ENCODE peak calls at places on chromosomes 3 and 15, in eight cellular contexts. W is PC-9; P is CD8-positive, alpha-beta T cell; T is CD8-positive, alpha-beta memory T cell; R is ovary; C is astrocyte; Z is brain microvascular endothelial cell; X is A549. S is an unnamed sample.

GRCh38 chr3:61663728-61664492 is 102.5 kb downstream of the PTPRG start:
- DNase-seq in C (peak; percentile 96), X (peak; percentile 36), Z (peak; percentile 91), W (peak; percentile 59), R (no peak), P (no peak), T (no peak), S (peak; percentile 12)

GRCh38 chr3:115255197-115255585 is 108.1 kb upstream of the ZBTB20 start:
- DNase-seq in X (no peak), P (no peak), Z (no peak), W (no peak), C (no peak), T (no peak), R (no peak), S (no peak)

GRCh38 chr3:145882416-145882815 is 278.6 kb downstream of the PLOD2 start:
- DNase-seq in Z (peak; percentile 38), R (no peak), X (no peak), C (peak; percentile 26), P (no peak), W (no peak), T (no peak), S (no peak)

GRCh38 chr3:139917226-139917785 is 17.7 kb upstream of the CLSTN2 start:
- DNase-seq in R (no peak), P (no peak), T (no peak), Z (no peak), X (no peak), W (no peak), C (no peak), S (no peak)

GRCh38 chr15:77784361-77785292 is 151.9 kb upstream of the LINGO1 start:
- DNase-seq in W (peak; percentile 24), P (no peak), Z (peak; percentile 4), C (no peak), R (no peak), T (no peak), X (peak; percentile 64), S (no peak)

GRCh38 chr15:76752549-76752948 is 152.6 kb downstream of the SCAPER start:
- DNase-seq in C (no peak), R (no peak), P (no peak), Z (no peak), T (no peak), W (no peak), X (no peak), S (no peak)

GRCh38 chr3:134799393-134799792 is 4.3 kb downstream of the EPHB1 start:
- DNase-seq in X (no peak), W (no peak), Z (no peak), C (peak; percentile 6), R (no peak), P (no peak), T (no peak), S (no peak)

GRCh38 chr15:39466428-39466827 is 114.5 kb upstream of the THBS1 start:
- DNase-seq in X (no peak), Z (no peak), P (no peak), R (peak; percentile 44), W (no peak), C (no peak), T (no peak), S (no peak)

GRCh38 chr3:168093229-168093628 is 2.5 kb downstream of the GOLIM4 start:
- DNase-seq in R (no peak), Z (no peak), P (no peak), X (no peak), W (no peak), C (no peak), T (no peak), S (no peak)

GRCh38 chr3:187185759-187186158 is 11.5 kb upstream of the RTP1 start:
- DNase-seq in T (no peak), X (no peak), C (no peak), R (no peak), Z (no peak), W (no peak), P (no peak), S (no peak)

GRCh38 chr3:18444597-18445420 is 19.7 kb upstream of the SATB1 start:
- DNase-seq in Z (no peak), T (peak; percentile 64), X (peak; percentile 35), P (peak; percentile 87), W (peak; percentile 75), C (no peak), R (peak; percentile 68), S (no peak)

GRCh38 chr3:179309225-179310109 is 13.4 kb upstream of the ZNF639 start:
- DNase-seq in Z (no peak), T (no peak), C (no peak), P (no peak), W (no peak), R (no peak), X (no peak), S (no peak)

GRCh38 chr15:63553388-63553791 is 43.8 kb upstream of the FBXL22 start:
- DNase-seq in W (no peak), C (peak; percentile 100), X (no peak), P (no peak), R (no peak), T (no peak), Z (peak; percentile 95), S (peak; percentile 75)

GRCh38 chr3:169041677-169042171 is 621.8 kb downstream of the MECOM start:
- DNase-seq in R (no peak), P (no peak), T (no peak), C (peak; percentile 76), Z (peak; percentile 18), W (no peak), X (peak; percentile 40), S (no peak)

GRCh38 chr15:41568350-41569017 is 9.5 kb downstream of the TYRO3 start:
- DNase-seq in P (no peak), X (peak; percentile 20), W (no peak), R (peak; percentile 80), C (no peak), Z (no peak), T (no peak), S (no peak)

GRCh38 chr3:72010044-72010443 is 225.1 kb upstream of the PROK2 start:
- DNase-seq in R (no peak), C (no peak), T (no peak), Z (no peak), W (no peak), X (no peak), P (no peak), S (no peak)

GRCh38 chr3:125072310-125072709 is 16.5 kb upstream of the HEG1 start:
- DNase-seq in R (no peak), X (no peak), W (no peak), Z (no peak), T (no peak), C (peak; percentile 67), P (no peak), S (no peak)

DNA sequence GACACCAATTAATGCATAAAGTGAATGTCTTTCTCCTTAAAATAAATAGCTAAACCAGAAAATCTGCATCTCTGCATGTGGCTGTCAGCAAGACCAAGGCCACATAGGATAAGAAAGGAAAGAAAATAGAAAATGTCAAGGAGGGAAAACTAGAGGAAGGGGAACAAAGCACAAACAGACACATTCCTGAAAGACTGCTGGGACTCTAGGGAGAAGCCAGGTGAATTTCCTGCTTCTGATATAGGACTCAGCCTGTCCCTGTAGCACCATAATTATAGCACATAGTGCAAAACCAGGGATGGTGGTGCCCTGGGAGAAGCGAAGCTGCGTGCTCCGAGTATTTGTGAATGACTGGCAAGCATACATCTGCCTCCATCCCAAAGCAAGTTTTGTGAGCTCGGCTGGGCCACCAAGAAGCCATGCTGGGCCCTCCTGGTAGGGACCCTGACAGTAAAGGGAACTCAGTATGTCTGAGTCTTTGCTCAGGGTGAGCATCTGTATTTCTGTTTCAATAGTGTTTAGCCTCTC is 14.2 kb downstream of the FSTL1 start:
- DNase-seq in W (no peak), Z (no peak), R (no peak), X (no peak), C (no peak), P (no peak), T (no peak), S (no peak)
- H3K27ac ChIP-seq in W (peak overlapping the region; percentile 93), Z (peak overlapping the region; percentile 76), R (no peak overlapping the region), X (peak overlapping the region; percentile 78), C (peak overlapping the region; percentile 90), P (no peak overlapping the region), T (no peak overlapping the region), S (peak overlapping the region; percentile 81)

GRCh38 chr3:45966969-45967640 is 23.8 kb downstream of the CXCR6 start:
- DNase-seq in C (no peak), X (no peak), R (no peak), P (no peak), Z (no peak), W (no peak), T (no peak), S (no peak)
- H3K27ac ChIP-seq in C (no peak overlapping the region), X (no peak overlapping the region), R (no peak overlapping the region), P (no peak overlapping the region), Z (no peak overlapping the region), W (no peak overlapping the region), T (peak overlapping the region; percentile 7), S (no peak overlapping the region)

GRCh38 chr15:75606026-75606425 is 19.5 kb downstream of the SNUPN start:
- DNase-seq in T (no peak), R (no peak), P (no peak), X (no peak), W (no peak), Z (no peak), C (no peak), S (no peak)

GRCh38 chr15:75606711-75607684 is 18.5 kb downstream of the SNUPN start:
- DNase-seq in R (no peak), C (peak; percentile 65), Z (peak; percentile 29), T (no peak), P (peak; percentile 36), W (no peak), X (no peak), S (no peak)
- H3K27ac ChIP-seq in R (no peak overlapping the region), C (peak overlapping the region; percentile 12), Z (no peak overlapping the region), T (peak overlapping the region; percentile 45), P (peak overlapping the region; percentile 35), W (no peak overlapping the region), X (no peak overlapping the region), S (no peak overlapping the region)

GRCh38 chr15:92651877-92652575 is 3.5 kb downstream of the FAM174B start:
- DNase-seq in X (no peak), C (no peak), Z (no peak), R (no peak), W (no peak), P (no peak), T (no peak), S (no peak)

GRCh38 chr15:92654662-92655061 is 913 bp downstream of the FAM174B start:
- DNase-seq in P (no peak), T (no peak), Z (no peak), W (no peak), C (no peak), R (no peak), X (no peak), S (no peak)

GRCh38 chr15:92653836-92654524 is 1.6 kb downstream of the FAM174B start:
- DNase-seq in X (peak; percentile 55), P (no peak), R (no peak), Z (no peak), W (peak; percentile 53), C (no peak), T (no peak), S (no peak)

GRCh38 chr15:92652576-92652966 is 3.0 kb downstream of the FAM174B start:
- DNase-seq in R (no peak), T (no peak), Z (no peak), P (no peak), X (no peak), C (no peak), W (peak; percentile 61), S (no peak)

DNA sequence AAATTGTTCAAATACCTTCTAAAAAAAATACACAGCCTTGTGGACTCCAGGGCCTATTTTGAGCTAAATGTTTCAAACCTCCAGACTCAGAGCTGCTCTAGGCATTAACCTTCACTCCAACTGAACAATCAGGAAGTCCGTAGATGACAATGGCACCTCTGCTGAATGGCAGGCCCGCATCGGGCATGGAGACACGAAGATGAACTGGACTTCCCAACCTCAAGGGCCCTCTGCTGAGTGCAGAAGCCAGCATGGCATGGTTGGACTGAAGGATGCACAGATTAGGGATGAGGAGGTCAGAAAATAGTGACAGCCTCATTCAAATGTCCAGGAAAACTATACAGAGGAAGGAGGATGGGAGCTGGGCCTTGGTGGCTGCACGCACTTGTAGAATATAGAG is 2.2 kb downstream of the FAM174B start:
- DNase-seq in R (no peak), P (no peak), Z (no peak), T (no peak), C (no peak), X (no peak), W (no peak), S (no peak)
- H3K27ac ChIP-seq in R (no peak overlapping the region), P (no peak overlapping the region), Z (no peak overlapping the region), T (no peak overlapping the region), C (no peak overlapping the region), X (no peak overlapping the region), W (peak overlapping the region; percentile 85), S (no peak overlapping the region)